ENCODE peak calls at places on chromosomes 11 and 22, in seven cellular contexts. I is H1, M is K562, E is SK-N-SH, J is GM12878, R is HepG2, V is HCT116. K is an unnamed sample.

GRCh38 chr11:10002221-10002620 is 291.8 kb downstream of the SBF2 start:
- DNase-seq in I (no peak), M (no peak), E (no peak), J (no peak), R (no peak), V (no peak), K (no peak)

GRCh38 chr11:65868076-65868667 is 4.4 kb downstream of the EFEMP2 start:
- DNase-seq in I (no peak), M (no peak), E (peak), J (no peak), R (no peak), V (no peak), K (no peak)

GRCh38 chr11:29634248-29634647 is 382.6 kb downstream of the KCNA4 start:
- DNase-seq in I (no peak), M (no peak), E (no peak), J (no peak), R (no peak), V (no peak), K (no peak)

GRCh38 chr11:64867748-64868462 is 10.5 kb downstream of the EHD1 start:
- DNase-seq in I (no peak), M (no peak), E (no peak), J (no peak), R (no peak), V (no peak), K (no peak)

GRCh38 chr11:2796508-2797180 is 88.9 kb downstream of the CDKN1C start:
- DNase-seq in I (no peak), M (no peak), E (no peak), J (no peak), R (no peak), V (no peak), K (no peak)

GRCh38 chr11:46330887-46331652 is 16.2 kb upstream of the DGKZ start:
- DNase-seq in I (no peak), M (no peak), E (no peak), J (no peak), R (no peak), V (no peak), K (no peak)

GRCh38 chr11:86062719-86063118 is 6.2 kb downstream of the PICALM start:
- DNase-seq in I (no peak), M (no peak), E (no peak), J (no peak), R (no peak), V (no peak), K (no peak)

GRCh38 chr11:111378773-111379499 is at the start of gene POU2AF1:
- DNase-seq in I (no peak), M (no peak), E (no peak), J (peak), R (no peak), V (no peak), K (no peak)

GRCh38 chr11:78101073-78101472 is 21.4 kb upstream of the NDUFC2 start:
- DNase-seq in I (no peak), M (no peak), E (no peak), J (no peak), R (peak), V (no peak), K (no peak)

GRCh38 chr11:79439893-79440450 is 858 bp downstream of the TENM4 start:
- DNase-seq in I (no peak), M (no peak), E (peak), J (no peak), R (no peak), V (no peak), K (no peak)

GRCh38 chr11:117009905-117010605 is 88.2 kb downstream of the SIK3 start:
- DNase-seq in I (peak), M (no peak), E (no peak), J (no peak), R (no peak), V (no peak), K (peak)
- H3K9ac ChIP-seq in I (no peak), M (no peak), E (no peak), J (no peak), R (no peak), V (no peak), K (no peak)

DNA sequence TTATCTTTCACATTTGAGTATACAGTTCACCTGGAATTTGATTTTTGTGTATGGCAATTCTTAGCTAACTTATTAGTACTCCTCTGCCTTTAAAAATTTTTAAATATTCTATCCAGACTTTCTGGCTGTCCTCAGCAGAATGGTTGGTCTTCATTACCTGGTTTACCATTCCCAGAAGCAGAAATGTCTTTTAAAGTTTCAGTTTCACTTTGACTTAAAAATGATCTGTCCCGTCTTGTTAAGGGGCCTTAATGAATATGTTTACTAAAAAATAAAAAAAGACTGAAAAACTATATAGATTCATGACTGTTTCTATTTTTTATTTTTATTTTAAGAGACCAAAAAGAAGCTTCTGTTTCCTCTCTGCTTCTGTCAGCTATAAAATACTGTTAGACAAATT is 70.5 kb upstream of the TNRC6B start:
- DNase-seq in I (no peak), M (no peak), E (no peak), J (no peak), R (no peak), V (no peak), K (no peak)
- TF ChIP-seq YY1 in I (no peak), M (no peak), E (no peak), J (no peak), R (no peak), V (no peak), K (no peak)

GRCh38 chr11:57641011-57641410 is 8.7 kb downstream of the YPEL4 start:
- DNase-seq in I (no peak), M (peak), E (no peak), J (no peak), R (no peak), V (no peak), K (no peak)
- H3K9ac ChIP-seq in I (no peak), M (no peak), E (no peak), J (no peak), R (no peak), V (no peak), K (peak)

GRCh38 chr11:114291381-114291780 is 4.8 kb upstream of the NNMT start:
- DNase-seq in I (no peak), M (no peak), E (no peak), J (no peak), R (no peak), V (no peak), K (no peak)

GRCh38 chr11:114288139-114288538 is 8.1 kb upstream of the NNMT start:
- DNase-seq in I (no peak), M (no peak), E (no peak), J (no peak), R (no peak), V (no peak), K (no peak)

GRCh38 chr11:114291847-114292680 is 4.1 kb upstream of the NNMT start:
- DNase-seq in I (no peak), M (no peak), E (no peak), J (no peak), R (no peak), V (no peak), K (no peak)

GRCh38 chr11:114290503-114291239 is 5.5 kb upstream of the NNMT start:
- DNase-seq in I (no peak), M (no peak), E (no peak), J (no peak), R (no peak), V (no peak), K (no peak)

DNA sequence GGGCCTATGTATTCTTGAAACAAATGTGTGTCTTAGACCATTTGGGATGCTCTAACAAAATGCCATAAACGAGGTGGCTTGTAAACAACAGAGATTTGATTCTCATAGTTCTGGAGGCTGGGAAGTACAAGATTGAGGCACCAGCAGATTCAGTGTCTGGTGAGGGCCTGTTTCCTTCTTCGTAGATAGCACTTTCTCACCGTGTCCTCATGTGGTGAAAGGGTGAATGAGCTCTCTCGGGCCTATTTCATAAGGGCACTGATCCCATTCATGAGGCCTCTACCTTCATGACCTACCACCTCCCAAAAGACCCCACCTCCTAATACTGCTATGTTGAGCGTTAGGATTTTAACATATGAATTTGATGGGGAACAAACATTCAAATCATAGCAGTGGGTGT is 6.4 kb upstream of the NNMT start:
- DNase-seq in I (no peak), M (no peak), E (no peak), J (no peak), R (no peak), V (no peak), K (no peak)
- TF ChIP-seq YY1 in I (no peak), M (no peak), E (no peak), J (no peak), R (no peak), V (no peak), K (no peak)

GRCh38 chr22:45942787-45943493 is 34.0 kb downstream of the WNT7B start:
- DNase-seq in I (no peak), M (no peak), E (no peak), J (no peak), R (no peak), V (no peak), K (no peak)
- H3K9ac ChIP-seq in I (no peak), M (no peak), E (no peak), J (no peak), R (no peak), V (no peak), K (no peak)

DNA sequence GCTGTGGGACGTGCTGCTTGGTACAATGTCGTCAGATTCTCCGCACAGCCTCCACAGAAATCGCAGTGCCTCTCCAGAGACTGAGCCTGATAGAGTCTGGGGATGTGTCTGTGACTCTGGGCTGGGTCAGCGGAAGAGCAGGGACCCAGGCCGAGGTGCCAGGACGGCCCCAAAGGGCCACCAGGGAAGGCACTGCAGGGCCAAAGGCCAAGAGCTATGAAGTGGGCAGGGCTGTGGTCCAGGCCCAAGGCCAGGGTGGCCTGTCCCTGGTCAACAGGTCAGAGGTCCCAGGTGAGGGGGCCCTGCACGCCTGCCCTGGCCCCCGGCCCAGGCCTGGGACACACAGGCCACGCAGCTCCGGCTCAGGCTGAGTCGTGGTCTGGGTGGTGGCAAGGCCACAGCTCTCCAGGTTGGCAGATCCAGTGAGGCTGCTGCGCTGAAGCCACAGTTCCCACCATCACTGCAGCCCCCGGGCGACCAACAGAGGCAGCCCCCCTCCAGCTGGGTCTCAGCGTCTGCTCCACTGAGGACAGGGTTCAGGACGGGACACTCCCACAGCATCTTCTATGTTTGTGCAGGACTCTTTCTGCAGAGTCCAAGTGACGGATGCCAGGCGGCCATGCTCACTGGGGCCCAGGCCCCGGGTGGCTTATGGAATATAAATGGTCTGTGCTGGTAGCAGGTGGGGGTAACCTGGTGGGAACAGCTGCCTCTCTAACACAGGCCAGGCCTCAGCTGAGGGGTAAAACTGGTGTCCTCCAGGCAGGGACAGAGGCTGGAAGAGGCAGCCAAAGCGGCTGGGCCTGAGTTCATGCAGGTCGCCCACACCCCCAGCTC is 4.8 kb upstream of the PIM3 start:
- DNase-seq in I (no peak), M (no peak), E (no peak), J (no peak), R (no peak), V (no peak), K (no peak)
- TF ChIP-seq YY1 in I (no peak), M (no peak), E (no peak), J (no peak), R (no peak), V (no peak), K (no peak)

GRCh38 chr22:26551568-26551967 is 38.4 kb downstream of the TPST2 start:
- DNase-seq in I (no peak), M (no peak), E (no peak), J (no peak), R (no peak), V (no peak), K (no peak)
- H3K9ac ChIP-seq in I (no peak), M (no peak), E (peak), J (no peak), R (no peak), V (no peak), K (no peak)

GRCh38 chr11:103872748-103873147 is 163.7 kb upstream of the DDI1 start:
- DNase-seq in I (no peak), M (no peak), E (no peak), J (no peak), R (no peak), V (no peak), K (no peak)
- TF ChIP-seq YY1 in I (no peak), M (no peak), E (no peak), J (no peak), R (no peak), V (no peak), K (no peak)